ENCODE peak calls at places on chromosomes 12 and 14, in nine cellular contexts. Q is neural crest cell, P is mucosa of descending colon, J is sigmoid colon, E is fibroblast of lung, D is colonic mucosa, X is WTC11, C is ovary, I is endothelial cell. W is an unnamed sample.

GRCh38 chr14:50804181-50804721 is 26.7 kb downstream of the NIN start:
- DNase-seq in P (no peak), D (no peak), Q (no peak), C (no peak), X (no peak), E (peak), J (no peak), I (no peak), W (no peak)

GRCh38 chr14:63045612-63046320 is 508 bp upstream of the KCNH5 start:
- DNase-seq in E (peak), D (no peak), I (peak), J (no peak), C (peak), Q (peak), X (peak), P (peak), W (peak)

GRCh38 chr12:105539735-105540134 is 209.2 kb downstream of the C12orf75 start:
- DNase-seq in P (no peak), X (no peak), D (no peak), I (no peak), C (no peak), Q (no peak), J (no peak), E (peak), W (no peak)

GRCh38 chr14:52694761-52695480 is 437 bp downstream of the ERO1A start:
- DNase-seq in I (peak), C (peak), D (peak), E (peak), X (no peak), P (peak), Q (no peak), J (no peak), W (peak)

GRCh38 chr12:65948320-65949008 is 124.2 kb downstream of the HMGA2 start:
- DNase-seq in D (no peak), I (no peak), J (peak), X (no peak), E (peak), P (peak), Q (no peak), C (peak), W (no peak)

GRCh38 chr12:56128669-56129209 is 672 bp downstream of the ESYT1 start:
- DNase-seq in C (peak), Q (no peak), J (peak), X (no peak), I (no peak), E (peak), P (peak), D (peak), W (peak)

GRCh38 chr14:74401504-74402241 is 24.3 kb downstream of the SYNDIG1L start:
- DNase-seq in P (peak), J (no peak), C (no peak), X (peak), D (peak), I (peak), E (no peak), Q (peak), W (peak)

GRCh38 chr12:103677341-103677740 is 90.3 kb downstream of the STAB2 start:
- DNase-seq in X (peak), C (no peak), P (peak), D (peak), E (no peak), I (peak), Q (no peak), J (no peak), W (no peak)

GRCh38 chr14:36935976-36936678 is 236.3 kb downstream of the SLC25A21 start:
- DNase-seq in E (peak), D (no peak), Q (no peak), P (no peak), C (no peak), J (no peak), X (no peak), I (no peak), W (no peak)

GRCh38 chr12:113222730-113223531 is 1.7 kb downstream of the TPCN1 start:
- DNase-seq in I (no peak), J (peak), X (no peak), C (peak), E (peak), P (peak), D (peak), Q (no peak), W (no peak)

GRCh38 chr12:84131076-84131475 is 781.5 kb downstream of the SLC6A15 start:
- DNase-seq in I (no peak), C (no peak), P (no peak), J (no peak), D (no peak), Q (no peak), X (no peak), E (peak), W (no peak)

GRCh38 chr12:115416869-115417268 is 732.9 kb upstream of the TBX3 start:
- DNase-seq in E (no peak), J (no peak), D (no peak), Q (no peak), C (no peak), I (no peak), P (no peak), X (no peak), W (no peak)

GRCh38 chr12:67943295-67943892 is 45.9 kb upstream of the IFNG-AS1 start:
- DNase-seq in P (no peak), I (peak), J (peak), E (peak), Q (peak), C (peak), X (peak), D (peak), W (peak)

GRCh38 chr12:100401660-100402059 is 44.8 kb downstream of the SLC17A8 start:
- DNase-seq in X (no peak), I (no peak), P (no peak), C (no peak), J (no peak), E (peak), Q (no peak), D (no peak), W (no peak)

GRCh38 chr12:20150835-20151234 is 217.5 kb upstream of the PDE3A start:
- DNase-seq in Q (no peak), D (no peak), X (no peak), E (no peak), P (no peak), J (no peak), C (no peak), I (no peak), W (no peak)

GRCh38 chr14:51823706-51824105 is 36.7 kb upstream of the GNG2 start:
- DNase-seq in X (no peak), E (peak), C (no peak), P (no peak), D (no peak), Q (no peak), J (no peak), I (no peak), W (no peak)

GRCh38 chr12:109814600-109814999 is 18.6 kb downstream of the TRPV4 start:
- DNase-seq in J (no peak), X (no peak), Q (no peak), D (no peak), E (no peak), I (no peak), C (no peak), P (no peak), W (no peak)

GRCh38 chr14:45716506-45716905 is 463.5 kb upstream of the MIS18BP1 start:
- DNase-seq in C (no peak), I (peak), D (no peak), J (no peak), Q (peak), P (no peak), X (no peak), E (no peak), W (no peak)

GRCh38 chr14:99819514-99819913 is 26.3 kb downstream of the EML1 start:
- DNase-seq in C (no peak), J (peak), X (peak), Q (no peak), P (no peak), D (no peak), I (no peak), E (no peak), W (no peak)

GRCh38 chr14:103561381-103562134 is 899 bp downstream of the BAG5 start:
- DNase-seq in P (no peak), J (no peak), X (no peak), C (no peak), E (peak), D (no peak), Q (no peak), I (peak), W (peak)

GRCh38 chr14:64971890-64972785 is at the start of gene RAB15:
- DNase-seq in X (peak), J (no peak), P (peak), E (peak), D (peak), C (peak), I (peak), Q (peak), W (peak)

GRCh38 chr12:6917491-6918231 is 3.3 kb downstream of the ENO2 start:
- DNase-seq in D (no peak), E (peak), X (no peak), Q (no peak), C (no peak), I (no peak), P (no peak), J (no peak), W (no peak)

GRCh38 chr12:30795660-30796507 is 41.1 kb upstream of the CAPRIN2 start:
- DNase-seq in J (peak), C (peak), E (peak), P (peak), X (peak), Q (peak), I (peak), D (peak), W (peak)

GRCh38 chr12:95815635-95816212 is 25.2 kb upstream of the NTN4 start:
- DNase-seq in C (no peak), I (no peak), X (no peak), J (no peak), Q (no peak), D (no peak), E (peak), P (no peak), W (peak)

GRCh38 chr12:66235626-66236281 is 46.7 kb downstream of the IRAK3 start:
- DNase-seq in J (no peak), E (no peak), D (no peak), Q (no peak), P (no peak), C (no peak), X (no peak), I (no peak), W (no peak)

GRCh38 chr12:91565816-91566215 is 383.2 kb upstream of the DCN start:
- DNase-seq in X (no peak), C (no peak), Q (no peak), D (no peak), J (no peak), P (no peak), E (no peak), I (no peak), W (no peak)

GRCh38 chr14:64303471-64303917 is 9.3 kb upstream of the ESR2 start:
- DNase-seq in P (no peak), X (no peak), Q (no peak), J (no peak), I (no peak), C (no peak), D (no peak), E (peak), W (peak)

GRCh38 chr12:25500651-25501050 is 52.4 kb downstream of the LMNTD1 start:
- DNase-seq in J (no peak), Q (no peak), C (no peak), D (no peak), E (peak), I (no peak), X (no peak), P (no peak), W (no peak)

GRCh38 chr12:6288235-6288634 is 22.2 kb upstream of the PLEKHG6 start:
- DNase-seq in E (peak), C (no peak), I (no peak), Q (no peak), P (no peak), J (no peak), X (no peak), D (no peak), W (no peak)

GRCh38 chr12:128549621-128550020 is 274.1 kb downstream of the SLC15A4 start:
- DNase-seq in I (no peak), J (no peak), E (no peak), X (no peak), D (no peak), Q (no peak), C (no peak), P (no peak), W (no peak)

GRCh38 chr12:6471992-6472366 is 1.5 kb upstream of the VAMP1 start:
- DNase-seq in Q (no peak), D (no peak), E (peak), C (no peak), J (no peak), I (no peak), P (no peak), X (no peak), W (no peak)

GRCh38 chr12:13124661-13125505 is 21.4 kb upstream of the GSG1 start:
- DNase-seq in D (no peak), J (no peak), Q (no peak), X (no peak), E (peak), I (no peak), C (no peak), P (no peak), W (no peak)

GRCh38 chr12:13116971-13117370 is 13.5 kb upstream of the GSG1 start:
- DNase-seq in X (no peak), I (no peak), P (no peak), Q (no peak), C (no peak), E (no peak), D (no peak), J (no peak), W (no peak)

GRCh38 chr12:13116259-13116658 is 12.8 kb upstream of the GSG1 start:
- DNase-seq in P (no peak), D (no peak), J (no peak), C (no peak), Q (no peak), X (no peak), I (no peak), E (no peak), W (no peak)

GRCh38 chr12:13121568-13121967 is 18.1 kb upstream of the GSG1 start:
- DNase-seq in J (no peak), Q (no peak), I (no peak), P (no peak), D (no peak), C (no peak), E (no peak), X (no peak), W (no peak)

GRCh38 chr12:13120431-13120830 is 17.0 kb upstream of the GSG1 start:
- DNase-seq in E (no peak), D (no peak), Q (no peak), J (no peak), I (no peak), P (no peak), X (no peak), C (no peak), W (no peak)
- TF ChIP-seq CTCF in E (no peak), D (no peak), Q (no peak), J (no peak), I (no peak), P (no peak), X (no peak), C (no peak), W (no peak)

DNA sequence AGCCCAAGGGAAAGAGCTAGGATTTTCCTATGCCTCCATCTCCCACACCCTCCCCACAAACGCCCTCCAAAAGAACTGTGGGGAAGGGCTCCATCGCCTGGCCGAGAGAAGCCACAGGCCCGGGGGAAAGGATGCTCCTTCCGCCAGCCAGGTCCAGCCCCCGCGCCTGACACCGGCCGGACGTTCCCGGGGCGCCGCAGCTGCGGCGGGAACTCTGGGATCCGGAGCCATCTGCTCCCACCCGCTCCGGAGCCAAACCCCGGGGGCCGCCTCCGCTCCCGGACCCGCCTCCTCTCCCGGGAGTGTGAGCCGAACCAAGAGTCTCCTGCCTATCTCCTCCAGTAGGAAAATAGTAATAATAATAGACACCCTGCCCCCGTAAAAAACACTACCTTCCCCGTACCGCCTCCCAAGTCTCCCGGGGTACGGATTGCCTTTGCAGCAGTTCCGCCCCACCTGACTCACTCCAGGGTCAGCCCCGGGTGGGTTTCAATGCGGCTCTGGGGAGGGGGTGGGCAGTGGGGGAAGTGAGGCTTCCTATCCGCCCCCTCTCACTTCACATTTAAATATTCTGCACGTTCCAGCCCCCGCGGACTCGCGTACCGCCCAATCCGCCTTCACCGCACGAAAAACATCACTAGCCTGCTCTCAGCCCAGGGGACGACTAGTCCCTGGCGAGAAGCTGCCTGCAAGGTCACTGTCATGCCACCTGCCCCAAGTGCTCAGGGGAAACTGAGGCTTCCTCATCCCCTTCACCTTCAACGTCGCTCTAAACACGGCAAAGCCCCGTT is 2.4 kb downstream of the AGAP2 start:
- DNase-seq in E (peak), C (no peak), I (peak), D (no peak), X (peak), Q (peak), P (no peak), J (no peak), W (no peak)
- TF ChIP-seq CTCF in E (peak), C (no peak), I (no peak), D (no peak), X (no peak), Q (peak), P (no peak), J (no peak), W (no peak)

DNA sequence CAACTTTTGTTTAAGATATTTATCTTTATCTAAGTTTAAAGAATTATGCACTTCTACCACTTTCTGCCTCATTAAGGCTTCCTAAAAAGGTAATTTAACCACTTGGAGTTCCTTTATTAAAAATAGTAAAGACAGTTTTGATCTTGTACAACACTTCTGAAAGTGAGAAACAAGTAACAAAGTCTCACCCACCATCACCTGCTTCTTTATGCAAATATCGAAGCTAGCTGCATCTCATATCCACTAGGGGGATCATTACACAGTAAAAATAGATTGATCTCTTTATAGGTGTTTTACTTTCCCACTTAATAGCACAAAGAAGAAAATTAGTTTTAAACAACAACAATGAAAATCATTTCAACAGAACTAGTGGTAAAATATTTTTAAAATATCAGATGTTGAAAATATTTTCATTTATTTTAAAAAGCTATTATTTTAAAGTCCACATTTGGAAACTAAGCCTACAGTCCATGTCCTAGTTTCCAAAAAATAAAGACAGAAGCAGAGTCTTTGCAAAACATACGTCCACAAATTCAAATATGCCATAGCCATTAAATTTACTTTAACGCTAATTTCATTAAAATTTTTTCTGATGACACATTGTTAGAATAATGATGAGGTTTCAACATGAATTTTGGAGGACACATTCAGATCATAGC is 160.0 kb upstream of the SOX5 start:
- DNase-seq in J (no peak), D (no peak), Q (no peak), E (peak), I (no peak), P (no peak), C (no peak), X (no peak), W (peak)
- TF ChIP-seq CTCF in J (no peak), D (peak), Q (peak), E (peak), I (peak), P (no peak), C (no peak), X (peak), W (peak)

DNA sequence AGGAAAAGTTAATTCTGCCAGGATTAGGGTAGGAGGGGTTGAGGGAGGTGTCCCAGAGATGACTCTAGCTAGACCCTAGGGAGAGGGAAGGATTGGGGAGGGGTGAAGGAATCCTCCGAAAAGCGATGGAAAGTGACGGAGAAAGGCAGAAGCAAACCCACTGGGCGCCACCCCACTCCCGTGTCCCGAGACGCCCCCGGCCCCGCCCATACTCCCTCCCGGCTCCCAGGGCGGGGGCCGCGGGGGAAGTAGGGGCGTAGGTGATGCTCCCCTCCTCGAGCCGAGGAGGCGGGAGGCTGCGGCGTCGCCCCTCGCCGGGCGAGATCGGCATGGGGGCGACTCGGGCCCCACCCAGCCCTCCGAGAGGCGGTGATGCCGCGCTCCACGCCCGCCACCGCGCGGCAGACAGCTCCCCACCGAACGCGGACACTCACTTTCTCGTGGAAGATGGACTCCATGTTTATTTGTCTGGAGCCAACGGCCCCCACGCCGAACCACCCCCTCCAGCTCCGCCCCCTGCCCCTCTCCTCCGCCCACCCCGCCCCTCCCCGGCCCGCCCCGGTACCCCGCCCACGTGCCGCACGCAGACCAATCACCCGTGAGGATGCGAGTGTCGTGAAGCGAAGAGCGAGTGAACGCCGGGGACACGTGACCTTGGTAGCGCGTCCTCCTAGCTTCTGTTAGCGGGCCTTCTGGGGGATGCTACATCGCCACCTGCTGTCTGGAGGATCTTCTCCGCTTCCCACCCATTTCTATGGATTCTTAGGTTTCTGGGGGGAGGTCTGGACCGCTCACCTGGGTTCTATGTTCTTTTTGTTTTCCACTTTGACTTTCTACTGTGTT is at the start of gene ATXN3:
- DNase-seq in J (peak), D (peak), P (peak), I (peak), Q (peak), X (peak), C (peak), E (peak), W (peak)
- TF ChIP-seq CTCF in J (peak), D (peak), P (peak), I (no peak), Q (peak), X (peak), C (peak), E (peak), W (peak)

DNA sequence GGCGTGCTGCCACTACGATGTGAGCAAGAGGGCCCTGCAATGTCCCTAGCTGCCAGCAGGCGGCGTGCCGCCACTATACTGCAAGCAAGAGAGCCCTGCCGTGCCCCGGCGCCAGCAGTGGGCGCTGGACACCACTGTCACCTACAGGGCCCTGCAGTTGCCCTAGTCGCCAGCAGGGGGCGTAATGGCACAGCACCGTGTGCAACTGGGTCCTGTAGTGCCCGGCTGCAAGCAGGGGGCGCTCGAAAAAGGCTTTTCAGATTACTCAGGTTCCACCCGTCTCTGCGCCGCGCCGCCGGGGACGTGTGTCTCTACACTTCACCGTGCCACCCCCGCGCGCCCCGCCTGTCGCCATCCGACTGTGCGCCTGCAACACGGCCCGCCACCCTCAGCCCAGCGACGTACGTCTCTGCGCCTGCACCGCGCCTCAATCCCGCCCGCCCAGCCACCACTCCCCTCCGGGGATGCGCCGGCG is 1356.9 kb downstream of the TMEM121 start:
- DNase-seq in J (no peak), D (no peak), X (no peak), I (no peak), Q (no peak), P (peak), E (no peak), C (peak), W (no peak)
- TF ChIP-seq CTCF in J (no peak), D (peak), X (peak), I (peak), Q (peak), P (no peak), E (peak), C (no peak), W (peak)